ENCODE peak calls at places on chromosomes 11 and 22, in six cellular contexts. One of them, this sample, is unnamed.

GRCh38 chr22:49826603-49827306 is 918 bp downstream of the BRD1 start:
- DNase-seq in CD8-positive, alpha-beta T cell: no peak
- DNase-seq in astrocyte of the spinal cord: peak; percentile 35
- DNase-seq in cardiac fibroblast: peak; percentile 62
- DNase-seq in RWPE2: no peak
- DNase-seq in mucosa of descending colon: peak; percentile 52
- DNase-seq in this sample: peak; percentile 27

GRCh38 chr11:21888814-21889213 is 304.1 kb upstream of the ANO5 start:
- DNase-seq in CD8-positive, alpha-beta T cell: no peak
- DNase-seq in astrocyte of the spinal cord: peak; percentile 13
- DNase-seq in cardiac fibroblast: no peak
- DNase-seq in RWPE2: no peak
- DNase-seq in mucosa of descending colon: no peak
- DNase-seq in this sample: no peak

GRCh38 chr22:25364281-25364680 is 144.8 kb downstream of the CRYBB2 start:
- DNase-seq in CD8-positive, alpha-beta T cell: no peak
- DNase-seq in astrocyte of the spinal cord: no peak
- DNase-seq in cardiac fibroblast: no peak
- DNase-seq in RWPE2: peak; percentile 44
- DNase-seq in mucosa of descending colon: peak; percentile 27
- DNase-seq in this sample: no peak

GRCh38 chr11:19607656-19608360 is 104.8 kb upstream of the NAV2 start:
- DNase-seq in CD8-positive, alpha-beta T cell: no peak
- DNase-seq in astrocyte of the spinal cord: peak; percentile 32
- DNase-seq in cardiac fibroblast: no peak
- DNase-seq in RWPE2: no peak
- DNase-seq in mucosa of descending colon: no peak
- DNase-seq in this sample: no peak

GRCh38 chr22:29947410-29948387 is 64.7 kb downstream of the MTMR3 start:
- DNase-seq in CD8-positive, alpha-beta T cell: no peak
- DNase-seq in astrocyte of the spinal cord: peak; percentile 59
- DNase-seq in cardiac fibroblast: peak; percentile 53
- DNase-seq in RWPE2: no peak
- DNase-seq in mucosa of descending colon: no peak
- DNase-seq in this sample: no peak

GRCh38 chr11:119709638-119710346 is 19.2 kb downstream of the NECTIN1 start:
- DNase-seq in CD8-positive, alpha-beta T cell: no peak
- DNase-seq in astrocyte of the spinal cord: peak; percentile 79
- DNase-seq in cardiac fibroblast: peak; percentile 75
- DNase-seq in RWPE2: no peak
- DNase-seq in mucosa of descending colon: no peak
- DNase-seq in this sample: no peak

GRCh38 chr11:118911113-118911879 is 14.4 kb downstream of the BCL9L start:
- DNase-seq in CD8-positive, alpha-beta T cell: no peak
- DNase-seq in astrocyte of the spinal cord: peak; percentile 60
- DNase-seq in cardiac fibroblast: peak; percentile 29
- DNase-seq in RWPE2: peak; percentile 68
- DNase-seq in mucosa of descending colon: peak; percentile 59
- DNase-seq in this sample: no peak

GRCh38 chr22:45692549-45692948 is 20.9 kb downstream of the ATXN10 start:
- DNase-seq in CD8-positive, alpha-beta T cell: no peak
- DNase-seq in astrocyte of the spinal cord: peak; percentile 54
- DNase-seq in cardiac fibroblast: peak; percentile 65
- DNase-seq in RWPE2: no peak
- DNase-seq in mucosa of descending colon: no peak
- DNase-seq in this sample: no peak

GRCh38 chr22:42431401-42432019 is 693 bp downstream of the NFAM1 start:
- DNase-seq in CD8-positive, alpha-beta T cell: no peak
- DNase-seq in astrocyte of the spinal cord: no peak
- DNase-seq in cardiac fibroblast: no peak
- DNase-seq in RWPE2: no peak
- DNase-seq in mucosa of descending colon: no peak
- DNase-seq in this sample: no peak

GRCh38 chr11:15197696-15198095 is 83.0 kb downstream of the INSC start:
- DNase-seq in CD8-positive, alpha-beta T cell: no peak
- DNase-seq in astrocyte of the spinal cord: no peak
- DNase-seq in cardiac fibroblast: no peak
- DNase-seq in RWPE2: no peak
- DNase-seq in mucosa of descending colon: no peak
- DNase-seq in this sample: no peak

GRCh38 chr11:13183094-13183825 is 94.3 kb upstream of the BMAL1 start:
- DNase-seq in CD8-positive, alpha-beta T cell: no peak
- DNase-seq in astrocyte of the spinal cord: peak; percentile 47
- DNase-seq in cardiac fibroblast: peak; percentile 78
- DNase-seq in RWPE2: no peak
- DNase-seq in mucosa of descending colon: peak; percentile 18
- DNase-seq in this sample: no peak

GRCh38 chr11:123264431-123264780 is 69.4 kb upstream of the CLMP start:
- DNase-seq in CD8-positive, alpha-beta T cell: no peak
- DNase-seq in astrocyte of the spinal cord: no peak
- DNase-seq in cardiac fibroblast: no peak
- DNase-seq in RWPE2: no peak
- DNase-seq in mucosa of descending colon: no peak
- DNase-seq in this sample: no peak

GRCh38 chr11:1943576-1943975 is 3.6 kb upstream of the MRPL23 start:
- DNase-seq in CD8-positive, alpha-beta T cell: no peak
- DNase-seq in astrocyte of the spinal cord: no peak
- DNase-seq in cardiac fibroblast: no peak
- DNase-seq in RWPE2: peak; percentile 38
- DNase-seq in mucosa of descending colon: no peak
- DNase-seq in this sample: no peak

GRCh38 chr22:22187299-22187698 is 57.3 kb upstream of the VPREB1 start:
- DNase-seq in CD8-positive, alpha-beta T cell: no peak
- DNase-seq in astrocyte of the spinal cord: no peak
- DNase-seq in cardiac fibroblast: no peak
- DNase-seq in RWPE2: no peak
- DNase-seq in mucosa of descending colon: no peak
- DNase-seq in this sample: no peak

GRCh38 chr22:23152238-23153114 is 7.2 kb downstream of the RAB36 start:
- DNase-seq in CD8-positive, alpha-beta T cell: no peak
- DNase-seq in astrocyte of the spinal cord: no peak
- DNase-seq in cardiac fibroblast: no peak
- DNase-seq in RWPE2: no peak
- DNase-seq in mucosa of descending colon: no peak
- DNase-seq in this sample: no peak

GRCh38 chr22:17774206-17774927 is at the start of gene BID:
- DNase-seq in CD8-positive, alpha-beta T cell: peak; percentile 32
- DNase-seq in astrocyte of the spinal cord: no peak
- DNase-seq in cardiac fibroblast: no peak
- DNase-seq in RWPE2: no peak
- DNase-seq in mucosa of descending colon: peak; percentile 75
- DNase-seq in this sample: peak; percentile 44

GRCh38 chr11:123122341-123122740 is 60.4 kb upstream of the HSPA8 start:
- DNase-seq in CD8-positive, alpha-beta T cell: no peak
- DNase-seq in astrocyte of the spinal cord: peak; percentile 46
- DNase-seq in cardiac fibroblast: peak; percentile 82
- DNase-seq in RWPE2: no peak
- DNase-seq in mucosa of descending colon: no peak
- DNase-seq in this sample: no peak

GRCh38 chr22:49962012-49962750 is 1.6 kb downstream of the PIM3 start:
- DNase-seq in CD8-positive, alpha-beta T cell: peak; percentile 73
- DNase-seq in astrocyte of the spinal cord: peak; percentile 96
- DNase-seq in cardiac fibroblast: peak; percentile 96
- DNase-seq in RWPE2: peak; percentile 86
- DNase-seq in mucosa of descending colon: peak; percentile 85
- DNase-seq in this sample: peak; percentile 87

GRCh38 chr11:87173185-87174039 is 135.7 kb downstream of the TMEM135 start:
- DNase-seq in CD8-positive, alpha-beta T cell: no peak
- DNase-seq in astrocyte of the spinal cord: peak; percentile 78
- DNase-seq in cardiac fibroblast: peak; percentile 63
- DNase-seq in RWPE2: no peak
- DNase-seq in mucosa of descending colon: no peak
- DNase-seq in this sample: peak; percentile 3

GRCh38 chr22:30305519-30305905 is 16.2 kb upstream of the CASTOR1 start:
- DNase-seq in CD8-positive, alpha-beta T cell: peak; percentile 48
- DNase-seq in astrocyte of the spinal cord: no peak
- DNase-seq in cardiac fibroblast: peak; percentile 70
- DNase-seq in RWPE2: no peak
- DNase-seq in mucosa of descending colon: peak; percentile 71
- DNase-seq in this sample: no peak

DNA sequence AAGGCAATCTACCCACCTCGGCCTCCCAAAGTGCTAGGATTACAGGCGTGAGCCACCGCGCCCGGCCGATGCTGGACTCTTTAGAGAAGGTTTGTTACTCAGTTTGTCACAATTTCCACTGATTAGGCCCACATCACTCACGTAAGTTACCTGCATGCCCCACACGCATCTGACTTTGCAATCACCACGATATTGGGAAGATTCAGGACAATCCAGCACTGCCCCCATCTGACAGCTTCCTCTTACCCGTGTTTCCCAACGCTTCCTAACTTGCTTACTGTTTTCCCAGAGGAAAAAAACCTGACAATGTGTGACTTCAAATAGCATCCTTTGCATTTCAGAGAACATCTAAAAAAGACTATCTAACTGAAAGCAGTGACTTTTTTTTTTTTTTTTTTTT is 21.8 kb upstream of the EIF3M start:
- DNase-seq in CD8-positive, alpha-beta T cell: no peak
- DNase-seq in astrocyte of the spinal cord: no peak
- DNase-seq in cardiac fibroblast: no peak
- DNase-seq in RWPE2: no peak
- DNase-seq in mucosa of descending colon: peak; percentile 13
- DNase-seq in this sample: no peak
- TF ChIP-seq CTCF in CD8-positive, alpha-beta T cell: no peak
- TF ChIP-seq CTCF in astrocyte of the spinal cord: no peak
- TF ChIP-seq CTCF in cardiac fibroblast: no peak
- TF ChIP-seq CTCF in RWPE2: no peak
- TF ChIP-seq CTCF in mucosa of descending colon: no peak
- TF ChIP-seq CTCF in this sample: no peak

GRCh38 chr11:47257178-47257517 is 648 bp upstream of the NR1H3 start:
- DNase-seq in CD8-positive, alpha-beta T cell: no peak
- DNase-seq in astrocyte of the spinal cord: no peak
- DNase-seq in cardiac fibroblast: no peak
- DNase-seq in RWPE2: no peak
- DNase-seq in mucosa of descending colon: no peak
- DNase-seq in this sample: no peak

GRCh38 chr11:47258317-47258902 is 614 bp downstream of the NR1H3 start:
- DNase-seq in CD8-positive, alpha-beta T cell: no peak
- DNase-seq in astrocyte of the spinal cord: no peak
- DNase-seq in cardiac fibroblast: no peak
- DNase-seq in RWPE2: no peak
- DNase-seq in mucosa of descending colon: no peak
- DNase-seq in this sample: no peak

GRCh38 chr11:47256374-47256773 is 1.4 kb upstream of the NR1H3 start:
- DNase-seq in CD8-positive, alpha-beta T cell: no peak
- DNase-seq in astrocyte of the spinal cord: no peak
- DNase-seq in cardiac fibroblast: no peak
- DNase-seq in RWPE2: no peak
- DNase-seq in mucosa of descending colon: no peak
- DNase-seq in this sample: no peak

GRCh38 chr11:47259178-47259977 is 1.6 kb downstream of the NR1H3 start:
- DNase-seq in CD8-positive, alpha-beta T cell: no peak
- DNase-seq in astrocyte of the spinal cord: peak; percentile 35
- DNase-seq in cardiac fibroblast: peak; percentile 63
- DNase-seq in RWPE2: no peak
- DNase-seq in mucosa of descending colon: peak; percentile 81
- DNase-seq in this sample: peak; percentile 51

GRCh38 chr11:47257518-47258316 is at the start of gene NR1H3:
- DNase-seq in CD8-positive, alpha-beta T cell: no peak
- DNase-seq in astrocyte of the spinal cord: peak; percentile 59
- DNase-seq in cardiac fibroblast: peak; percentile 97
- DNase-seq in RWPE2: no peak
- DNase-seq in mucosa of descending colon: peak; percentile 72
- DNase-seq in this sample: peak; percentile 34
- TF ChIP-seq CTCF in CD8-positive, alpha-beta T cell: no peak
- TF ChIP-seq CTCF in astrocyte of the spinal cord: peak; percentile 73
- TF ChIP-seq CTCF in cardiac fibroblast: peak; percentile 73
- TF ChIP-seq CTCF in RWPE2: peak; percentile 33
- TF ChIP-seq CTCF in mucosa of descending colon: peak; percentile 26
- TF ChIP-seq CTCF in this sample: peak; percentile 25

DNA sequence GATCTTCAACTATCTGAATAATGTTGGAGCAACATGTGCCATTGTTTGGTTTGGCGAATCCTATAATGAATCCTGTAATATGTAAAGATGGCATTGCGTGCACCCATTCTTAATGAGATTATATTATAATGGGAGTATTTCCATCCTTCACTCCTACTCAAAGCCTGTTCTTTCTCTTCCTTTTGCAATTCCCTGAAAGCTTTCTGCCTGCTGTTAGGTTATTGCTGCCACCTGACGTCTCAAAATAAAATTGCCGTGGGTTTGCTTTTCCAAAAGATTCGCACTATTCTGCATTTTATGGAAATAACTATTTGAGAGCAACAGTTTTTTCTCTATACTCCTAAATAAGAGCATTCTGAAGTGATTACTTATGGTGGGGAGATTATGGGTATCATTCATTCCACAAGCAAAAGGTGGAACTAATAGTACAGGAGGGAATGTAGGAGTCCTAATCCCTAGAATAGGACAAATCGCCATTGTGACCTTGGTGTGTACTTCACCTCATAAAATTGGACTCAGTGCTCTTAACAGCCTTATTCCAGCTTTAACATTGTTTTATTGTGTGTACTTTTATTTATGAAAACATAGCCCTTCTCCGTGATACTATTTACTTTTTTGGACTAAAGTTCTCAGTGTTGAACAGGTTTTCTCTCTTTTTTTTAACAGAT is 69.6 kb upstream of the ALKBH3 start:
- DNase-seq in CD8-positive, alpha-beta T cell: no peak
- DNase-seq in astrocyte of the spinal cord: no peak
- DNase-seq in cardiac fibroblast: peak; percentile 53
- DNase-seq in RWPE2: no peak
- DNase-seq in mucosa of descending colon: peak; percentile 10
- DNase-seq in this sample: no peak
- TF ChIP-seq CTCF in CD8-positive, alpha-beta T cell: no peak
- TF ChIP-seq CTCF in astrocyte of the spinal cord: peak; percentile 50
- TF ChIP-seq CTCF in cardiac fibroblast: peak; percentile 43
- TF ChIP-seq CTCF in RWPE2: no peak
- TF ChIP-seq CTCF in mucosa of descending colon: peak; percentile 11
- TF ChIP-seq CTCF in this sample: no peak

DNA sequence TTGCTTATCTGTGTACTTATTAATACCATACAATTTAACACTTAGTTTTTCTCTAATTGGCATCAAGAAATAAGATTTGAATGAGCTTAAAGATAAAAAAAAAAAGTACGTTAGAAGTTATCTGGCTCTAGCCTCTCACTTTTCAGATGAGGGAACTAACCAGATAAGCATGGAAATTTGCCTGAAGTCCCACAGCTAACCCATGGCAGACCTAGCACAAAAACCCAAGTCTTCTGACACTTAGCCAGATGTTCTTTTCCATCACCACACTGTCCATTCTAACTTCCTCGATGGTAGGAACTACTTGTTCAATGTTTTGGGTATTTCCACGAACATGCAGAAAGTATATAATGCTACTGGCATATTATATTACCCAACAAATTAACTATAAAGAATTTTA is 7.4 kb upstream of the SOX6 start:
- DNase-seq in CD8-positive, alpha-beta T cell: no peak
- DNase-seq in astrocyte of the spinal cord: no peak
- DNase-seq in cardiac fibroblast: no peak
- DNase-seq in RWPE2: no peak
- DNase-seq in mucosa of descending colon: no peak
- DNase-seq in this sample: no peak
- TF ChIP-seq CTCF in CD8-positive, alpha-beta T cell: no peak
- TF ChIP-seq CTCF in astrocyte of the spinal cord: no peak
- TF ChIP-seq CTCF in cardiac fibroblast: no peak
- TF ChIP-seq CTCF in RWPE2: no peak
- TF ChIP-seq CTCF in mucosa of descending colon: no peak
- TF ChIP-seq CTCF in this sample: no peak